ENCODE peak calls at places on chromosomes 1 and 21, in four cellular contexts. N is pancreas, Q is brain microvascular endothelial cell, A is right cardiac atrium. X is an unnamed sample.

GRCh38 chr1:184973308-184974085 is 811 bp downstream of the NIBAN1 start:
- DNase-seq in Q (no peak), N (peak), A (peak), X (peak)

GRCh38 chr1:234541281-234541975 is 62.4 kb upstream of the TARBP1 start:
- DNase-seq in A (no peak), Q (no peak), N (no peak), X (no peak)

GRCh38 chr1:68346192-68346808 is 103.5 kb downstream of the RPE65 start:
- DNase-seq in Q (no peak), A (no peak), N (no peak), X (no peak)

GRCh38 chr1:163178628-163179027 is 24.1 kb downstream of the RGS5 start:
- DNase-seq in Q (no peak), N (no peak), A (no peak), X (no peak)

GRCh38 chr1:29789221-29789909 is 553.0 kb downstream of the PTPRU start:
- DNase-seq in A (no peak), N (no peak), Q (no peak), X (no peak)

GRCh38 chr1:2528016-2528415 is 1.6 kb upstream of the PANK4 start:
- DNase-seq in N (no peak), Q (no peak), A (peak), X (no peak)

GRCh38 chr21:32135401-32136363 is 143.2 kb downstream of the MIS18A start:
- DNase-seq in Q (peak), A (peak), N (no peak), X (no peak)

GRCh38 chr1:221963742-221964141 is 221.9 kb upstream of the DUSP10 start:
- DNase-seq in A (no peak), N (no peak), Q (no peak), X (no peak)

GRCh38 chr1:189424746-189425331 is 1052.8 kb downstream of the BRINP3 start:
- DNase-seq in N (no peak), Q (no peak), A (no peak), X (no peak)

GRCh38 chr21:34889287-34889536 is 159.9 kb downstream of the RUNX1 start:
- DNase-seq in Q (peak), N (no peak), A (peak), X (peak)

GRCh38 chr1:65147424-65148177 is 402 bp upstream of the AK4 start:
- DNase-seq in Q (no peak), N (peak), A (peak), X (peak)

DNA sequence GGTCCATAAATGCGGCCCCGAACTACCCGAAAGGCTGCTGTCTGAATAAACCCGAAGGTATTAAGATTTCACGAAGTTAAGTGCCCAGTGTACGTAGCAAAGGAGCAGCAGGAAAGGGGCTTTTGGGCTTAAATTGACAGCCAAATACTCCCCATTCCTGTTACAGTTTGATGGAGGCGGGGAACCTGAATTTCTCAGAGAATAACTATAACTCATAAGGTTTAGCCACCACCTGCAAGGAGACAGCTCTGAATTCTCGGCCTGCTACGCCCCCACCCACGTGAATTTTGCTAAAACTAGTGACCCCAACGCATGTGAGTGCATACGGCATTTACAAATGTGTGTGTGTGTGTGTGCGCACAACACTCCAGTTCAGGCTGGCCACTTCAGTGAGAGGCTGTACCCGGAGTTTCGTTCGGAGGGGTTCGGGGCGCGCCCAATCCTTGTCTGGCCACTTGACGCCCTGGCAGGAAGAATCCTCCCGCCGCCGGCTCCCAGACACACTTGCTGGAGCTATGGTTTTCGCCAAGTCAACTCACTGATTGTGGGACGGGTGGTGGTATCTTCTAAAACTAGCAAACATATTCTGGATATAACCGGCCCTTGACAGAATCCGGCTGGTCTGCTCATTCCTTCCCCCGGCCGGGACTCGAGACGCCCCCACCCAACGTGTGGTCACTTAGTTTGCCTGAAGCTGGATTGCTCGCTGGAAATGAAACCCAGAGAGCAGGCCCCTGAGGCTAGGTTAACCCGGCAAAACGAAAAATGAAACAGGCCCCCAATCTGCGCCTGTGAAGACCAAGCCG is 4.9 kb downstream of the GFI1 start:
- DNase-seq in A (no peak), Q (no peak), N (no peak), X (peak)
- H3K4me3 ChIP-seq in A (peak), Q (peak), N (no peak), X (peak)

GRCh38 chr1:11761988-11762406 is at the start of gene C1orf167:
- DNase-seq in N (no peak), A (peak), Q (no peak), X (no peak)
- H3K4me3 ChIP-seq in N (no peak), A (no peak), Q (no peak), X (peak)

DNA sequence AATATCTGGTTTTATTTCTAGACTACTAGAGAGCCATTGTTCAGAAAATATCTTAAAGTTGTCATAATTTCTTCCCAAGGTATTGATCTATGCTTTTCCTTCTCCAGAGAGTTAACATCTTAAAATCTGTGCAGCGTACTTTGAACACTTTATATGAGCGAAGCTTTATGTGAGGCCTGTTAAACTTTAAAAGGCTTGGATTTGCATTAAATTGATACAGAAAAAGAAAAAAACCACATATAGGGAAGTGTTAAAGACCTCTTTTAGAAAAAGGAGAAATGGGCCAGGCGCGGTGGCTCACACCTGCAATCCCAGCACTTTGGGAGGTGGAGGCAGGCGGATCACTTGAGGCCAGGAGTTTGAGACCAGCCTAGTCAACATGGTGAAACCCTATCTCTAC is 59.2 kb upstream of the MORC3 start:
- DNase-seq in Q (no peak), N (no peak), A (no peak), X (no peak)
- H3K4me3 ChIP-seq in Q (no peak), N (no peak), A (peak), X (peak)

DNA sequence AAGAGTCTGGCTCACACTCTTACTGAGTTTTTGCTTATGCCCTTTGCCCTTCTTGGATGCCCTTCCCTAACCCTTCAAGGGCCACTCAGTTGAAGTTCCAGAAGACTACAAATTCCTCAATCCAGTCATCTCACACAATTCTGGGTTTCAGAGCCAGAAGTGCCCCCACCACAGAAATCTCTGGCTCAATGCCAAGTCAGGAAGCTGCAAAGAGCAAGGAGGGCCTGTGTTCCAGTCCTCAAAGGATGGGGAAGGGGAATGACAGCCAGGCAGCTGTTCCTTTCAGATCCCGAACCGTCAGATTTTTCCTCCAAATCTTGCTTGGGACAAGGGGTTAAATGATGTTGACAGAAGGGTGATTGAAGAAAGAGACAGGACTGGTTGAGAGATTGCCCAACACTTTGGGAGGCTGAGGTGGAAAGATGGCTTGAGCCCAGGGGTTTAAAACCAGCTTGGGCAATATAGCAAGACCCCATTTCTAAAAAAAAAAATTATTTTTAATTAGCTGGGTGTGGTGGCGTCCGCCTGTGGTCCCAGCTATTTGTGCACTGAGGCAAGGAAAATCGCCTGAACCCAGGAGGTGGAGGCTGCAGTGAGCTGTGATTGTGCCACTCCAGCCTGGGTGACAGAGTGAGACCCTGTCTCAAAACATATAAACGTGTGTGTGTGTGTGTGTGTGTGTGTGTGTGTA is 734 bp upstream of the HPDL start:
- DNase-seq in N (no peak), Q (no peak), A (no peak), X (no peak)
- H3K4me3 ChIP-seq in N (no peak), Q (peak), A (peak), X (peak)

DNA sequence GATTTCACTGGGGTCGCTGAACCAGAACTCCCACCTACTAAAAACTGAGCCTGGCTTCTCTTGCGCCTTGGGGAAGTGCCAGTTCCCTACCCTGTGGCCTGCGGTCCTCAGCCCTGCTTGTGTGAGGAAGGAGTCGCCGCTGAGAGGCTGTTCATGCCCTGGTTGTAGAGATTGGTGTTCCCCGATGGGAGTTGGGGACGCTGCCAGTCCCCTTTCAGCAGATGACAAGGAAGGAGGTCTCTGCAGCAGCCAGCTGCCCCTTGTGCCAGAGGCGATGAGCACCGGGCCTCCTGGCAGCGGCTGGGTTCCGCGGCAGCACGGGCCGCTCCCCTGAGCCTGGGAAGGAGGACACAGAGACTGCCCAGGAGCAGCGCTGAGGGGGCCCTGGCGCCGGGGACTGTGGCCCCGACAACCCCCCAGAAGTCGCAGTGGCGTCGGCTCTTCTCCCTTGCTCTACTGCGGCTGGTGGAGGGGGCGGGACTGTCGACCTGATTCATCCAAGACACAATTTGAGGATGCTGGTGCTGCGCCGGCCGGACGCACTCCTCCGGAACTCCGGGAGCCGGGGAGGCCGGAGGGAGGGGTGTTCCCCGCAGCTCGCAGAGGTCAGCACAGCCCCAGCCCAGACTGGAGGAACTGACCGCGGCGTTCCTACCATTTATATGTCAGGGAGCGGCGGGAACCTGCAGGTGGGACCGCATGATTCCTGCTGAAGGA is 12.0 kb upstream of the ADORA3 start:
- DNase-seq in Q (peak), N (no peak), A (peak), X (peak)
- H3K4me3 ChIP-seq in Q (peak), N (no peak), A (peak), X (peak)

GRCh38 chr1:6466023-6466422 is at the start of gene TNFRSF25:
- DNase-seq in N (no peak), Q (no peak), A (no peak), X (no peak)
- H3K4me3 ChIP-seq in N (no peak), Q (no peak), A (no peak), X (peak)

DNA sequence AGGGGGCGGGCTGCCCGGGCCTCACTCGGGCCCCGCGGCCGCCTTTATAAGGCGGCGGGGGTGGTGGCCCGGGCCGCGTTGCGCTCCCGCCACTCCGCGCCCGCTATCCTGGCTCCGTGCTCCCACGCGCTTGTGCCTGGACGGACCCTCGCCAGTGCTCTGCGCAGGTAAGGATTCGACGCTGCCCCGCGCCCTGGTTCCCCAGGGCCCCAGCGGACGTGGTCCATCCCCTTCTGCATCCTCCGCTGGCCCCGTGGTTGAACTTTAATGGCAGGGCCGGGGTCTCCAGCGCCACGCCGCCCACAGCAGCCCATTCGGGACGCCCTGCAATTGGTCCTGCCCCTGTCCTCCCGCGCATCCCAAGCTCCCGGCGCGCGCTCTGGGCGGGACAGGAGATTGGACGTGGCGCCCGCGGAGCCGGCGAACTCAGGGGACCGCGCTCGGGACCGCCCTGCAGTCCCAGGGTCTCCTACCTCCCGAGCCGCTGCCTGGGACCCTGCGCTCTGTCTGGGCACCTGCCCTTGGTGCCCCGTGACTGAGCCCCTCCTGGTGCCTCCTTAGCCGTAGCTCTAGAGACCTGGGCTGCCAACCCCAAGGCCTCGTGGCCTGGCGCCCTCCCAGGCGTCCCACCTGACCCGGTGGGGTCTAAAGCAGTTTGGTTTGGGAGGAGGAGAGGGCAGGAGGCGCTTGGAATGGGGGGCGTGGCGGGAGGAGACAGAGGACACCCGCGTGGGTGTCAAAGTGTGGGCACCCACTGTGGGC is at the start of gene ALPL:
- DNase-seq in Q (no peak), A (peak), N (no peak), X (peak)
- H3K4me3 ChIP-seq in Q (peak), A (peak), N (no peak), X (peak)

DNA sequence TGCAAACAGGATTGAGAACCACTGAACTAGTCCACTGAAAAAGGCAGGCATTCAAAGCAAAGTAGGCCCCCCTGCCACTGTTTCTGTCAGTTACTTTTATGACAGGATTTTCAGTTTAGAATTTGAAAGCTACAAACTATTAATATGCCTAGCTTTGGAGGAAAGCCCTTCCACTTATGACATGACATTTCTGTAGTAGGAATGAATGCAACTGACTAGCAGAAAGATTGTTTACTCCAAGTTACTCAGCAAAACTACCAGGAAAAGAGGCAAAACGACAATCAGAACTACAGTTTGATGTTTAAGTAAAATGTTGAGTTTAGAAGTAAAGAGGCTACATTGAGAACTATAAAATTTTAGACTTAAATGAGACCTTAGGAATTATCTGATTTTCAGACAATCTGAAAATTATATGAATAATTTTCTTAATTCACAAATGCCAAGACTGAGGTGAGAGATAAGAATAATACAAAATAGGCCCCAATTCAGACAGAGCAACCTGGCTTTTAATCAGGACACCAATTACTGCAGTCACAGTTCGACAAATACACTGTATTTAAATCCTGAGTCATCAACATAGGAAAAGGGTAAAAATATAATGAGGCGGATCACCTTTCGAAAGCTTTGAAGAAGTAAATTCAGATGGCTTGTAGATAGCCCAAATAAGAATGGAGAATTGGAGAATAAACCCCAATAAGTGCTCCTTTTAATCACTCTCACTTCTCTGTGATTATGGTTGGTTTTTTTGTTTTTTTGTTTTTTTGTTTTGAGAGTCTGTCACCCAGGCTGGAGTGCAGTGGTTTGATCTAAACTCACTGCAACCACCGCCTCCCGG is 2.2 kb downstream of the PRKAB2 start:
- DNase-seq in A (no peak), N (no peak), Q (no peak), X (no peak)
- H3K4me3 ChIP-seq in A (peak), N (no peak), Q (peak), X (peak)

DNA sequence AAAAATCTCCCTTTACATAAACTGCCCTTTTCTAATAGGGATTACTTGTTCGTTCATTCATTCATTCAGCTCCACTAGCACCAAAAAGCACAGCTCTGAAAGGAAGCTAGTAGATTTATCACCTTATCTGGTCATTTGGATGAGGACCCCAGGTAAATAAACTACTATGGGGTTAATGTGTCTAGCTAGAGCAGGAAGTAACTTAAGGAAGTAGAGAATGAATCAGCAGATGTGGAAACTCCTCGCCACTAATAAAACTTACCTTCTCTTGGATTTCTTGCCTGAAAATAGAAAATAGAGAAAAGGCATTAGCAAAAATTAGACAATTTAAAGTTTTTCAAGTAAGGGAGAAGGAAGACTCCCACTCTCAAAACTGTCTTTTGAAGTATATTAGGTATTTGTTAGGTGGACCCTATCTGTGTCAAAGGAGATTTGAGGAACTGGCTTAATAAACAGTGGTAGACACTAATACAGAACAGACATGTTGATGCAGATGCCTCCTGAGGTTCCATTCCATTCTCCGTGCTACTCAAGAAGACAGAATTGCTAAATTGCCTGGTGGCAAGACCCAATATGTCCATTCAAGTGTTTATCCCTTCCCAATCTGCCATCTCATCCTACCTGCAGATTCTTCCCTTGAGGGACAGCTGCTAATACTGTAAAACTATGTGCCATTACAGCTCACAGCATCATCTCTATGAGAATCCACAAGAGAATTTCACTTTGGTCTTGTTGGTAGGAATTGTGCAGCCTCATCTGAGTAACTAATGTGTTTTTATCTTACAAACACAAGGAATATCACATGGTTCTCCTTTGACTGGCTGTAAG is 14.9 kb downstream of the SELL start:
- DNase-seq in A (no peak), N (no peak), Q (no peak), X (no peak)
- H3K4me3 ChIP-seq in A (no peak), N (no peak), Q (no peak), X (no peak)

X was measured in lower lobe of right lung.